ENCODE peak calls at places on chromosomes 11 and 22, in five cellular contexts. One of them, this sample, is unnamed.

GRCh38 chr11:126607374-126607773 is 251.9 kb downstream of the ST3GAL4 start:
- DNase-seq in stimulated activated CD4-positive, alpha-beta T cell treated with anti-CD3 and anti-CD28 coated beads, Interleukin-12 subunit alpha, Interleukin-12 subunit beta, amount 100 ng/mL, for 4 hours: no peak
- DNase-seq in ACHN: peak
- DNase-seq in H9: peak
- DNase-seq in breast epithelium: no peak
- DNase-seq in this sample: no peak

GRCh38 chr11:19380375-19380774 is 139.6 kb upstream of the E2F8 start:
- DNase-seq in ACHN: peak
- DNase-seq in breast epithelium: no peak
- DNase-seq in stimulated activated CD4-positive, alpha-beta T cell treated with anti-CD3 and anti-CD28 coated beads, Interleukin-12 subunit alpha, Interleukin-12 subunit beta, amount 100 ng/mL, for 4 hours: no peak
- DNase-seq in H9: no peak
- DNase-seq in this sample: no peak

GRCh38 chr11:57568330-57568766 is 876 bp upstream of the UBE2L6 start:
- DNase-seq in breast epithelium: no peak
- DNase-seq in ACHN: peak
- DNase-seq in stimulated activated CD4-positive, alpha-beta T cell treated with anti-CD3 and anti-CD28 coated beads, Interleukin-12 subunit alpha, Interleukin-12 subunit beta, amount 100 ng/mL, for 4 hours: peak
- DNase-seq in H9: peak
- DNase-seq in this sample: peak

GRCh38 chr11:74731301-74732094 is at the start of gene CHRDL2:
- DNase-seq in breast epithelium: no peak
- DNase-seq in ACHN: no peak
- DNase-seq in H9: no peak
- DNase-seq in stimulated activated CD4-positive, alpha-beta T cell treated with anti-CD3 and anti-CD28 coated beads, Interleukin-12 subunit alpha, Interleukin-12 subunit beta, amount 100 ng/mL, for 4 hours: no peak
- DNase-seq in this sample: no peak

GRCh38 chr11:37504925-37505324 is 906.9 kb upstream of the RAG2 start:
- DNase-seq in stimulated activated CD4-positive, alpha-beta T cell treated with anti-CD3 and anti-CD28 coated beads, Interleukin-12 subunit alpha, Interleukin-12 subunit beta, amount 100 ng/mL, for 4 hours: no peak
- DNase-seq in ACHN: no peak
- DNase-seq in breast epithelium: no peak
- DNase-seq in H9: no peak
- DNase-seq in this sample: no peak

GRCh38 chr11:29432719-29433325 is 584.0 kb downstream of the KCNA4 start:
- DNase-seq in H9: no peak
- DNase-seq in stimulated activated CD4-positive, alpha-beta T cell treated with anti-CD3 and anti-CD28 coated beads, Interleukin-12 subunit alpha, Interleukin-12 subunit beta, amount 100 ng/mL, for 4 hours: no peak
- DNase-seq in breast epithelium: no peak
- DNase-seq in ACHN: peak
- DNase-seq in this sample: no peak

GRCh38 chr22:37784829-37785495 is 22.8 kb upstream of the GCAT start:
- DNase-seq in stimulated activated CD4-positive, alpha-beta T cell treated with anti-CD3 and anti-CD28 coated beads, Interleukin-12 subunit alpha, Interleukin-12 subunit beta, amount 100 ng/mL, for 4 hours: no peak
- DNase-seq in H9: peak
- DNase-seq in ACHN: no peak
- DNase-seq in breast epithelium: peak
- DNase-seq in this sample: no peak

GRCh38 chr11:76918941-76919386 is 58.2 kb downstream of the ACER3 start:
- DNase-seq in ACHN: peak
- DNase-seq in H9: no peak
- DNase-seq in breast epithelium: no peak
- DNase-seq in stimulated activated CD4-positive, alpha-beta T cell treated with anti-CD3 and anti-CD28 coated beads, Interleukin-12 subunit alpha, Interleukin-12 subunit beta, amount 100 ng/mL, for 4 hours: no peak
- DNase-seq in this sample: peak

GRCh38 chr22:23826510-23827350 is 12.1 kb downstream of the DERL3 start:
- DNase-seq in stimulated activated CD4-positive, alpha-beta T cell treated with anti-CD3 and anti-CD28 coated beads, Interleukin-12 subunit alpha, Interleukin-12 subunit beta, amount 100 ng/mL, for 4 hours: no peak
- DNase-seq in ACHN: no peak
- DNase-seq in H9: no peak
- DNase-seq in breast epithelium: no peak
- DNase-seq in this sample: no peak

GRCh38 chr22:36986242-36986821 is 32.9 kb downstream of the TST start:
- DNase-seq in breast epithelium: no peak
- DNase-seq in H9: peak
- DNase-seq in stimulated activated CD4-positive, alpha-beta T cell treated with anti-CD3 and anti-CD28 coated beads, Interleukin-12 subunit alpha, Interleukin-12 subunit beta, amount 100 ng/mL, for 4 hours: peak
- DNase-seq in ACHN: no peak
- DNase-seq in this sample: no peak